ENCODE peak calls at places on chromosomes 1 and 21, in ten cellular contexts. One of them, this sample, is unnamed.

GRCh38 chr1:230140221-230141001 is 73.4 kb downstream of the GALNT2 start:
- DNase-seq in upper lobe of right lung: no peak
- DNase-seq in OCI-LY7: no peak
- DNase-seq in left ventricle myocardium inferior: no peak
- DNase-seq in K562: peak; percentile 73
- DNase-seq in GM23248: peak; percentile 37
- DNase-seq in right cardiac atrium: no peak
- DNase-seq in thoracic aorta: no peak
- DNase-seq in GM12878: no peak
- DNase-seq in cardiac muscle cell: no peak
- DNase-seq in this sample: no peak

GRCh38 chr1:40338745-40339419 is 21.8 kb upstream of the COL9A2 start:
- DNase-seq in upper lobe of right lung: peak; percentile 90
- DNase-seq in GM12878: peak; percentile 76
- DNase-seq in cardiac muscle cell: peak; percentile 86
- DNase-seq in K562: peak; percentile 93
- DNase-seq in GM23248: peak; percentile 73
- DNase-seq in left ventricle myocardium inferior: peak; percentile 77
- DNase-seq in OCI-LY7: peak; percentile 88
- DNase-seq in right cardiac atrium: peak; percentile 91
- DNase-seq in thoracic aorta: peak; percentile 36
- DNase-seq in this sample: peak; percentile 89

GRCh38 chr1:116764466-116764896 is 10.3 kb downstream of the CD2 start:
- DNase-seq in left ventricle myocardium inferior: no peak
- DNase-seq in OCI-LY7: no peak
- DNase-seq in cardiac muscle cell: no peak
- DNase-seq in GM12878: peak; percentile 37
- DNase-seq in right cardiac atrium: no peak
- DNase-seq in K562: no peak
- DNase-seq in GM23248: no peak
- DNase-seq in upper lobe of right lung: no peak
- DNase-seq in thoracic aorta: no peak
- DNase-seq in this sample: no peak

GRCh38 chr1:151399890-151400235 is 490 bp downstream of the PSMB4 start:
- DNase-seq in GM12878: no peak
- DNase-seq in upper lobe of right lung: no peak
- DNase-seq in right cardiac atrium: no peak
- DNase-seq in GM23248: peak; percentile 77
- DNase-seq in left ventricle myocardium inferior: no peak
- DNase-seq in cardiac muscle cell: peak; percentile 30
- DNase-seq in thoracic aorta: no peak
- DNase-seq in K562: peak; percentile 27
- DNase-seq in OCI-LY7: peak; percentile 31
- DNase-seq in this sample: peak; percentile 6

GRCh38 chr1:161502181-161502580 is 3.1 kb upstream of the FCGR2A start:
- DNase-seq in cardiac muscle cell: no peak
- DNase-seq in GM23248: no peak
- DNase-seq in right cardiac atrium: no peak
- DNase-seq in left ventricle myocardium inferior: no peak
- DNase-seq in OCI-LY7: no peak
- DNase-seq in K562: no peak
- DNase-seq in GM12878: no peak
- DNase-seq in thoracic aorta: no peak
- DNase-seq in upper lobe of right lung: no peak
- DNase-seq in this sample: no peak

GRCh38 chr1:230158422-230159291 is 91.6 kb downstream of the GALNT2 start:
- DNase-seq in left ventricle myocardium inferior: no peak
- DNase-seq in cardiac muscle cell: no peak
- DNase-seq in thoracic aorta: no peak
- DNase-seq in right cardiac atrium: no peak
- DNase-seq in GM23248: no peak
- DNase-seq in OCI-LY7: no peak
- DNase-seq in upper lobe of right lung: no peak
- DNase-seq in GM12878: no peak
- DNase-seq in K562: no peak
- DNase-seq in this sample: peak; percentile 44

GRCh38 chr1:15621975-15622374 is 4.7 kb downstream of the DDI2 start:
- DNase-seq in left ventricle myocardium inferior: no peak
- DNase-seq in OCI-LY7: no peak
- DNase-seq in right cardiac atrium: no peak
- DNase-seq in cardiac muscle cell: no peak
- DNase-seq in GM12878: no peak
- DNase-seq in GM23248: peak; percentile 44
- DNase-seq in upper lobe of right lung: no peak
- DNase-seq in K562: no peak
- DNase-seq in thoracic aorta: no peak
- DNase-seq in this sample: no peak

GRCh38 chr1:209368864-209369598 is 214.5 kb upstream of the CAMK1G start:
- DNase-seq in upper lobe of right lung: no peak
- DNase-seq in thoracic aorta: no peak
- DNase-seq in GM23248: peak; percentile 84
- DNase-seq in left ventricle myocardium inferior: peak; percentile 29
- DNase-seq in OCI-LY7: no peak
- DNase-seq in right cardiac atrium: no peak
- DNase-seq in K562: no peak
- DNase-seq in GM12878: no peak
- DNase-seq in cardiac muscle cell: no peak
- DNase-seq in this sample: no peak

GRCh38 chr1:235011599-235012435 is 116.8 kb downstream of the TOMM20 start:
- DNase-seq in right cardiac atrium: no peak
- DNase-seq in GM23248: peak; percentile 100
- DNase-seq in cardiac muscle cell: no peak
- DNase-seq in GM12878: peak; percentile 100
- DNase-seq in left ventricle myocardium inferior: peak; percentile 55
- DNase-seq in OCI-LY7: peak; percentile 95
- DNase-seq in thoracic aorta: peak; percentile 29
- DNase-seq in K562: peak; percentile 88
- DNase-seq in upper lobe of right lung: peak; percentile 74
- DNase-seq in this sample: no peak

GRCh38 chr1:6726253-6726652 is 24.6 kb upstream of the DNAJC11 start:
- DNase-seq in left ventricle myocardium inferior: no peak
- DNase-seq in GM23248: no peak
- DNase-seq in OCI-LY7: no peak
- DNase-seq in upper lobe of right lung: no peak
- DNase-seq in thoracic aorta: no peak
- DNase-seq in K562: no peak
- DNase-seq in cardiac muscle cell: no peak
- DNase-seq in GM12878: no peak
- DNase-seq in right cardiac atrium: no peak
- DNase-seq in this sample: no peak

GRCh38 chr1:199983531-199983930 is 44.0 kb upstream of the NR5A2 start:
- DNase-seq in OCI-LY7: no peak
- DNase-seq in right cardiac atrium: no peak
- DNase-seq in cardiac muscle cell: no peak
- DNase-seq in K562: no peak
- DNase-seq in GM12878: no peak
- DNase-seq in GM23248: no peak
- DNase-seq in thoracic aorta: no peak
- DNase-seq in left ventricle myocardium inferior: no peak
- DNase-seq in upper lobe of right lung: no peak
- DNase-seq in this sample: no peak

GRCh38 chr1:69263982-69264381 is 303.7 kb upstream of the LRRC7 start:
- DNase-seq in GM12878: no peak
- DNase-seq in upper lobe of right lung: no peak
- DNase-seq in GM23248: no peak
- DNase-seq in thoracic aorta: peak; percentile 2
- DNase-seq in left ventricle myocardium inferior: no peak
- DNase-seq in cardiac muscle cell: no peak
- DNase-seq in K562: no peak
- DNase-seq in OCI-LY7: no peak
- DNase-seq in right cardiac atrium: peak; percentile 29
- DNase-seq in this sample: peak; percentile 59

GRCh38 chr1:21320410-21321107 is 30.3 kb upstream of the ECE1 start:
- DNase-seq in upper lobe of right lung: no peak
- DNase-seq in cardiac muscle cell: no peak
- DNase-seq in OCI-LY7: no peak
- DNase-seq in thoracic aorta: no peak
- DNase-seq in GM23248: no peak
- DNase-seq in right cardiac atrium: peak; percentile 50
- DNase-seq in GM12878: no peak
- DNase-seq in K562: peak; percentile 63
- DNase-seq in left ventricle myocardium inferior: no peak
- DNase-seq in this sample: no peak

GRCh38 chr1:181383695-181384094 is 99.6 kb upstream of the CACNA1E start:
- DNase-seq in OCI-LY7: no peak
- DNase-seq in K562: no peak
- DNase-seq in GM23248: no peak
- DNase-seq in right cardiac atrium: no peak
- DNase-seq in left ventricle myocardium inferior: no peak
- DNase-seq in GM12878: no peak
- DNase-seq in cardiac muscle cell: no peak
- DNase-seq in upper lobe of right lung: no peak
- DNase-seq in thoracic aorta: no peak
- DNase-seq in this sample: no peak

GRCh38 chr21:37435120-37435519 is 68.5 kb downstream of the DYRK1A start:
- DNase-seq in left ventricle myocardium inferior: peak; percentile 35
- DNase-seq in K562: peak; percentile 91
- DNase-seq in cardiac muscle cell: peak; percentile 95
- DNase-seq in OCI-LY7: no peak
- DNase-seq in right cardiac atrium: peak; percentile 57
- DNase-seq in thoracic aorta: no peak
- DNase-seq in GM12878: no peak
- DNase-seq in upper lobe of right lung: no peak
- DNase-seq in GM23248: peak; percentile 85
- DNase-seq in this sample: peak; percentile 25

GRCh38 chr1:90718411-90719320 is 1.6 kb upstream of the BARHL2 start:
- DNase-seq in GM12878: no peak
- DNase-seq in right cardiac atrium: peak; percentile 50
- DNase-seq in OCI-LY7: no peak
- DNase-seq in thoracic aorta: no peak
- DNase-seq in K562: no peak
- DNase-seq in upper lobe of right lung: no peak
- DNase-seq in left ventricle myocardium inferior: no peak
- DNase-seq in GM23248: peak; percentile 37
- DNase-seq in cardiac muscle cell: no peak
- DNase-seq in this sample: no peak
- H3K4me3 ChIP-seq in GM12878: no peak overlapping the region
- H3K4me3 ChIP-seq in right cardiac atrium: peak overlapping the region; percentile 68
- H3K4me3 ChIP-seq in OCI-LY7: no peak overlapping the region
- H3K4me3 ChIP-seq in thoracic aorta: peak overlapping the region; percentile 64
- H3K4me3 ChIP-seq in K562: peak overlapping the region; percentile 42
- H3K4me3 ChIP-seq in upper lobe of right lung: peak overlapping the region; percentile 14
- H3K4me3 ChIP-seq in left ventricle myocardium inferior: peak overlapping the region; percentile 55
- H3K4me3 ChIP-seq in GM23248: peak overlapping the region; percentile 58
- H3K4me3 ChIP-seq in cardiac muscle cell: peak overlapping the region; percentile 30
- H3K4me3 ChIP-seq in this sample: no peak overlapping the region

DNA sequence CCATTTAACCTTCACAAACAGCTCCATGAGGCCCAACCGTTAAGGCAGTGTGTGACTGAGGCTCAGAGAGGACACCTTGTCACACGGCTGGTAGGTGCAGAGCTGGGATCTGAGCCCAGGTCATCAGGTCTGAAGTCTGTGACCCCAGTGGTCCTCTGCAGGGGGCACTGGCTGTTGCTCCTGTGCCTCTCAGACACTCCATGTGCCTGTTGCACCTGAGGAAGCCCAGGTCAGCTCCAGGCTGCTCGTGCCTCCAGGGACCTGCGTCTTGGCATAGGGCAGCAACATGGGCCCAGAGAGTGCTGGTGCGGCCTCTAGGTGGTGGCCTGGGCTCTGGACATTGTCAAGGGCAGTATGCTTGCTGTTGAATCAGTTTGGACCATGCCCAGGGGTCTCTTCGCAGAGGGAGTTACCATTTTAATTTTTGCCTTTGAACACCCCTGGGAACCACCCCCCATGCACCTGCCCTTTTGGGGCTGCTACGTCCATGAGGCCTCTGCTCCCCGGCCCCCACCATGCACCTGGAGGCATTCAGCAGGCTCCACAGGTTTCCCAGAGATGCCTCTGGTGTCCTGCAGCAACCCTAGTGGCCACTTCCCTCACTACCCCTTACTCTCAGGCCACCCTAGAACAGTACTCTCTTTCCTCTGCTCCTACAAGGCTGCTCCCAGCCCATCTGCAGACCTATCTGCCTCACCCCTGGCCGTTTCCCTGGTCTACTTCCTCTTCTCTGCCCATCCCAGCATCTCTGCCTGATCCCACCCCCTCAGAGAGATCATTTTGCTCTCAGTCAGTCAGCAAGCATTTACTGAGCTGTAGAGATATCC is 25.2 kb upstream of the EPS8L3 start:
- DNase-seq in upper lobe of right lung: peak; percentile 50
- DNase-seq in K562: peak; percentile 73
- DNase-seq in GM23248: peak; percentile 50
- DNase-seq in OCI-LY7: peak; percentile 10
- DNase-seq in cardiac muscle cell: peak; percentile 57
- DNase-seq in left ventricle myocardium inferior: peak; percentile 9
- DNase-seq in right cardiac atrium: no peak
- DNase-seq in thoracic aorta: no peak
- DNase-seq in GM12878: no peak
- DNase-seq in this sample: no peak
- H3K27ac ChIP-seq in upper lobe of right lung: no peak overlapping the region
- H3K27ac ChIP-seq in K562: peak overlapping the region; percentile 40
- H3K27ac ChIP-seq in GM23248: no peak overlapping the region
- H3K27ac ChIP-seq in OCI-LY7: no peak overlapping the region
- H3K27ac ChIP-seq in cardiac muscle cell: peak overlapping the region; percentile 73
- H3K27ac ChIP-seq in left ventricle myocardium inferior: no peak overlapping the region
- H3K27ac ChIP-seq in right cardiac atrium: no peak overlapping the region
- H3K27ac ChIP-seq in thoracic aorta: no peak overlapping the region
- H3K27ac ChIP-seq in GM12878: no peak overlapping the region
- H3K27ac ChIP-seq in this sample: no peak overlapping the region

DNA sequence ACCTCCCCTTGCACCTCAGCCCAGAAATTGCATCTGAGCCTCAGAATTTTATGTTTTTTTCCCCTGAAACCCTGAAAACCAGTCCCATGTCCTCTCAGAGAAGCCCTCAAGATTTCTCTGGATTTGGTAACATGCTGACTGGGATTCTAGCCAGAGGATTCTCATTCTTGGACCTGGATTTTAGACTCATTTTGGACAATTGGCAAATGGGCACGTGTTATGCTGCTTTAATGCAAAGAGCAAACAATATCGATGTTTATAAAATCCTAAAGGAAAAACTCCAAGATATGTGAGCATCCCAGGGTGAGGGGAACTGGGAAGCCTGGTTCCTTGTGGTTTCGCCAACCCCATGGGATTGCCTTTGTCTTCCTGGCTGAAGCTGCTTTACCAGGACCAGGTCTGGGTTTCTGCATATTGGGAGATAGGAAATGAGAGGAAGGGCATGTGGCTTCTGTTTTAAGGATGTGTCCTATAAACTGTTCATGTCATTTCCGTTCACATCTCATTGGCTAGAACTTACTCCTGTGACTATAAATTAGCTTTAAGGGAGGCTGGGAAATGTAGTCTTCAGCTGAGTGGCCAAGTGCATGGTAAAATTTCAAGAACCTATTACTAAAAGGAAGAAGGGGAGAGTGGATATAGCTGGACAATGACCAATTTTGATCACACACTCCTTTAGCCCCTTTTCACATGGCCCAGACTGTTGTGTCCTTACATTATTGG is 27.2 kb upstream of the BCL10 start:
- DNase-seq in left ventricle myocardium inferior: no peak
- DNase-seq in right cardiac atrium: no peak
- DNase-seq in K562: peak; percentile 16
- DNase-seq in thoracic aorta: no peak
- DNase-seq in cardiac muscle cell: no peak
- DNase-seq in GM12878: no peak
- DNase-seq in upper lobe of right lung: no peak
- DNase-seq in OCI-LY7: no peak
- DNase-seq in GM23248: peak; percentile 58
- DNase-seq in this sample: no peak
- H3K4me3 ChIP-seq in left ventricle myocardium inferior: no peak overlapping the region
- H3K4me3 ChIP-seq in right cardiac atrium: no peak overlapping the region
- H3K4me3 ChIP-seq in K562: no peak overlapping the region
- H3K4me3 ChIP-seq in thoracic aorta: no peak overlapping the region
- H3K4me3 ChIP-seq in cardiac muscle cell: no peak overlapping the region
- H3K4me3 ChIP-seq in GM12878: no peak overlapping the region
- H3K4me3 ChIP-seq in upper lobe of right lung: no peak overlapping the region
- H3K4me3 ChIP-seq in OCI-LY7: no peak overlapping the region
- H3K4me3 ChIP-seq in GM23248: no peak overlapping the region
- H3K4me3 ChIP-seq in this sample: no peak overlapping the region

GRCh38 chr1:42669936-42670335 is 11.7 kb downstream of the PPIH start:
- DNase-seq in GM12878: no peak
- DNase-seq in upper lobe of right lung: no peak
- DNase-seq in K562: no peak
- DNase-seq in right cardiac atrium: no peak
- DNase-seq in OCI-LY7: no peak
- DNase-seq in GM23248: no peak
- DNase-seq in cardiac muscle cell: no peak
- DNase-seq in left ventricle myocardium inferior: no peak
- DNase-seq in thoracic aorta: no peak
- DNase-seq in this sample: peak; percentile 92
- H3K27ac ChIP-seq in GM12878: no peak overlapping the region
- H3K27ac ChIP-seq in upper lobe of right lung: peak overlapping the region; percentile 26
- H3K27ac ChIP-seq in K562: no peak overlapping the region
- H3K27ac ChIP-seq in right cardiac atrium: no peak overlapping the region
- H3K27ac ChIP-seq in OCI-LY7: no peak overlapping the region
- H3K27ac ChIP-seq in GM23248: no peak overlapping the region
- H3K27ac ChIP-seq in cardiac muscle cell: no peak overlapping the region
- H3K27ac ChIP-seq in left ventricle myocardium inferior: no peak overlapping the region
- H3K27ac ChIP-seq in thoracic aorta: no peak overlapping the region
- H3K27ac ChIP-seq in this sample: peak overlapping the region; percentile 69

This sample was measured in thyroid gland.